ENCODE peak calls at places on chromosomes 3 and 15, in nine cellular contexts. One of them, this sample, is unnamed. For H3K36me3 and H3K4me1, the result is how much of the 10 kb centered on the place peaks cover.

GRCh38 chr3:2770451-2770850 is 339.7 kb downstream of the IL5RA start:
- DNase-seq in fibroblast of lung: no peak
- DNase-seq in MM.1S: no peak
- DNase-seq in HepG2: peak
- DNase-seq in heart right ventricle: no peak
- DNase-seq in tibial artery: no peak
- DNase-seq in RWPE2: no peak
- DNase-seq in tibial nerve: no peak
- DNase-seq in GM23248: no peak
- DNase-seq in this sample: no peak

GRCh38 chr3:57682284-57682683 is 10.6 kb downstream of the DENND6A start:
- DNase-seq in GM23248: peak
- DNase-seq in HepG2: no peak
- DNase-seq in MM.1S: no peak
- DNase-seq in tibial artery: no peak
- DNase-seq in RWPE2: no peak
- DNase-seq in fibroblast of lung: peak
- DNase-seq in heart right ventricle: no peak
- DNase-seq in tibial nerve: no peak
- DNase-seq in this sample: no peak

GRCh38 chr3:61889259-61889658 is 327.9 kb downstream of the PTPRG start:
- DNase-seq in GM23248: no peak
- DNase-seq in HepG2: no peak
- DNase-seq in MM.1S: no peak
- DNase-seq in fibroblast of lung: no peak
- DNase-seq in tibial nerve: no peak
- DNase-seq in heart right ventricle: no peak
- DNase-seq in tibial artery: no peak
- DNase-seq in RWPE2: no peak
- DNase-seq in this sample: no peak

GRCh38 chr15:50184863-50185504 is 3.0 kb downstream of the SLC27A2 start:
- DNase-seq in HepG2: peak
- DNase-seq in RWPE2: no peak
- DNase-seq in MM.1S: no peak
- DNase-seq in tibial nerve: no peak
- DNase-seq in fibroblast of lung: no peak
- DNase-seq in tibial artery: no peak
- DNase-seq in heart right ventricle: no peak
- DNase-seq in GM23248: no peak
- DNase-seq in this sample: no peak

GRCh38 chr3:152183473-152183872 is 85.3 kb upstream of the MBNL1 start:
- DNase-seq in tibial nerve: no peak
- DNase-seq in GM23248: no peak
- DNase-seq in HepG2: peak
- DNase-seq in fibroblast of lung: peak
- DNase-seq in tibial artery: no peak
- DNase-seq in MM.1S: peak
- DNase-seq in heart right ventricle: peak
- DNase-seq in RWPE2: no peak
- DNase-seq in this sample: peak

GRCh38 chr15:77024273-77025065 is 29.5 kb downstream of the PSTPIP1 start:
- DNase-seq in tibial artery: peak
- DNase-seq in fibroblast of lung: peak
- DNase-seq in heart right ventricle: peak
- DNase-seq in tibial nerve: peak
- DNase-seq in RWPE2: peak
- DNase-seq in MM.1S: peak
- DNase-seq in HepG2: peak
- DNase-seq in GM23248: peak
- DNase-seq in this sample: peak

GRCh38 chr3:115321396-115321795 is 174.3 kb upstream of the ZBTB20 start:
- DNase-seq in fibroblast of lung: peak
- DNase-seq in tibial nerve: no peak
- DNase-seq in GM23248: peak
- DNase-seq in RWPE2: no peak
- DNase-seq in heart right ventricle: no peak
- DNase-seq in MM.1S: no peak
- DNase-seq in tibial artery: no peak
- DNase-seq in HepG2: no peak
- DNase-seq in this sample: peak

GRCh38 chr3:126971891-126972351 is 11.0 kb upstream of the PLXNA1 start:
- DNase-seq in RWPE2: no peak
- DNase-seq in tibial nerve: peak
- DNase-seq in fibroblast of lung: peak
- DNase-seq in MM.1S: no peak
- DNase-seq in GM23248: peak
- DNase-seq in heart right ventricle: peak
- DNase-seq in tibial artery: peak
- DNase-seq in HepG2: no peak
- DNase-seq in this sample: no peak

GRCh38 chr3:120625199-120625598 is 29.1 kb downstream of the NDUFB4 start:
- DNase-seq in tibial nerve: no peak
- DNase-seq in RWPE2: no peak
- DNase-seq in heart right ventricle: no peak
- DNase-seq in MM.1S: no peak
- DNase-seq in fibroblast of lung: no peak
- DNase-seq in GM23248: peak
- DNase-seq in tibial artery: no peak
- DNase-seq in HepG2: no peak
- DNase-seq in this sample: no peak

GRCh38 chr3:120623719-120624093 is 27.6 kb downstream of the NDUFB4 start:
- DNase-seq in HepG2: no peak
- DNase-seq in MM.1S: no peak
- DNase-seq in GM23248: no peak
- DNase-seq in fibroblast of lung: no peak
- DNase-seq in RWPE2: no peak
- DNase-seq in tibial nerve: no peak
- DNase-seq in heart right ventricle: no peak
- DNase-seq in tibial artery: no peak
- DNase-seq in this sample: no peak

GRCh38 chr3:120622457-120622856 is 26.3 kb downstream of the NDUFB4 start:
- DNase-seq in tibial artery: no peak
- DNase-seq in fibroblast of lung: no peak
- DNase-seq in HepG2: no peak
- DNase-seq in MM.1S: no peak
- DNase-seq in tibial nerve: no peak
- DNase-seq in GM23248: no peak
- DNase-seq in RWPE2: no peak
- DNase-seq in heart right ventricle: no peak
- DNase-seq in this sample: no peak

DNA sequence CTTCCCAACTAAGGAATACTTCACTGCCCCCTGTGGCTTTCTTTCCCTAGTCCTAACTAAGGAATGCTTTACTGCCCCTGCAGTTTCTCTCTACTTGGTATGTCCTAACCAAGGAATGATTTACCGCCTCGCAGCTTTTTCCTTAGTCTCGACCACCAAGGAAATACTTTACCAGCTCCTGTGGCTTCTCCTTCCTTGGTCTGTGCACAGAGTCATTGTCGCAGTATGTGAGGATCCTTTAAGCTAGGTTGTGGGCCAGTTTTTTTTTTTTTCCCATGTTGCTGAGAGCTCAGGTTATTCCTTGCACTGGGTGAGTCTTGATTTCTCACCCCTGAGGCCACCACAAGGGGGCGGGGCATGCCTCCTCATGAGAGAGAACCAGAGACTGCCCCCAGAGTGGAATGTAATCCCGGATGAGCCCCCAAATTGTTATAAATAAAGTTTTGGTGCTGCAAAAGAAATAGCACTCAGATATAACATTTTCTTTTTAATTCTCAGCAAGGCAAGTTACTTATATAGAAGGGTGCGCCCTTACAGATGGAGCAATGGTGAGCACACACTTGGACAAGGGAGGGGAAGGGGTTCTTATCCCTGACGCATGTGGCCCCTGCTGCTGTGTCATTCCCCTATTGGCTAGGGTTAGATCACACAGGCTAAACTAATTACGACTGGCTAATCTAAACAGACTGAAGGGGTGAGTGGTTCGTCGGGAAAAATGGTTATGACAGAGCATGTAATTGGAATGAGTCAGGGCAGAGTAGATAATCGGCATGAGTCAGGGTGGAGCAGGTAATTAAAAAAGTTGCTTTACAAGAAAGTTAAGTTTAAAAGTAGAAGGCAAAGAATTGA is 27.0 kb downstream of the NDUFB4 start:
- DNase-seq in heart right ventricle: no peak
- DNase-seq in GM23248: peak
- DNase-seq in RWPE2: no peak
- DNase-seq in fibroblast of lung: no peak
- DNase-seq in tibial artery: no peak
- DNase-seq in HepG2: peak
- DNase-seq in tibial nerve: no peak
- DNase-seq in MM.1S: peak
- DNase-seq in this sample: peak
- H3K36me3 ChIP-seq in heart right ventricle: under half
- H3K36me3 ChIP-seq in GM23248: under half
- H3K36me3 ChIP-seq in RWPE2: under half
- H3K36me3 ChIP-seq in fibroblast of lung: under half
- H3K36me3 ChIP-seq in tibial artery: under half
- H3K36me3 ChIP-seq in HepG2: under half
- H3K36me3 ChIP-seq in tibial nerve: under half
- H3K36me3 ChIP-seq in MM.1S: under half
- H3K36me3 ChIP-seq in this sample: under half

GRCh38 chr3:9403463-9403862 is 6.0 kb downstream of the SETD5 start:
- DNase-seq in GM23248: peak
- DNase-seq in heart right ventricle: no peak
- DNase-seq in tibial nerve: no peak
- DNase-seq in fibroblast of lung: no peak
- DNase-seq in RWPE2: no peak
- DNase-seq in tibial artery: no peak
- DNase-seq in HepG2: no peak
- DNase-seq in MM.1S: no peak
- DNase-seq in this sample: no peak

GRCh38 chr3:9399746-9400145 is 2.3 kb downstream of the SETD5 start:
- DNase-seq in RWPE2: peak
- DNase-seq in MM.1S: peak
- DNase-seq in fibroblast of lung: peak
- DNase-seq in heart right ventricle: peak
- DNase-seq in tibial nerve: peak
- DNase-seq in HepG2: peak
- DNase-seq in tibial artery: peak
- DNase-seq in GM23248: peak
- DNase-seq in this sample: peak

GRCh38 chr3:9402410-9403228 is 5.2 kb downstream of the SETD5 start:
- DNase-seq in heart right ventricle: peak
- DNase-seq in GM23248: peak
- DNase-seq in RWPE2: no peak
- DNase-seq in fibroblast of lung: peak
- DNase-seq in HepG2: peak
- DNase-seq in MM.1S: no peak
- DNase-seq in tibial nerve: no peak
- DNase-seq in tibial artery: no peak
- DNase-seq in this sample: peak

GRCh38 chr3:9400626-9401025 is 3.2 kb downstream of the SETD5 start:
- DNase-seq in heart right ventricle: no peak
- DNase-seq in GM23248: peak
- DNase-seq in RWPE2: no peak
- DNase-seq in MM.1S: no peak
- DNase-seq in HepG2: no peak
- DNase-seq in fibroblast of lung: no peak
- DNase-seq in tibial artery: no peak
- DNase-seq in tibial nerve: no peak
- DNase-seq in this sample: no peak

DNA sequence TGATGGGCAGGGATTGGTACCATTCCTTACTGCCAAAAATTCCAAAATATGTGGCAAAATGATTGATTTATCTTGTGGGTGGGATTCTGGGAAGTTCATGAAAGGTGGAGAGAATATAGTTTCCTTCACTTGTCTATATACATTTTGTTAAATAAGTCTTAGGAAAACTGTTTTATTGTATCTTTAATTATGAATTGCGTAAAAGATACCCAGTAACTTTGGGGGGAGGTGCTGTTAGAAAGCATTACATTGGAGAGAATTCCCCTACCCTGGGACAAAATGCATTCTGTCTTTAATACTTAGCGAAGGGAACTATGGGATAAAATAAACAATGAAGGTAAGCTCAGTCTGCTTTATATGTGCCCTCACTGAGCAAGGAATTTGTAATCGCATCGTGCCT is 4.6 kb downstream of the SETD5 start:
- DNase-seq in fibroblast of lung: no peak
- DNase-seq in tibial artery: no peak
- DNase-seq in heart right ventricle: no peak
- DNase-seq in MM.1S: no peak
- DNase-seq in RWPE2: no peak
- DNase-seq in GM23248: no peak
- DNase-seq in tibial nerve: no peak
- DNase-seq in HepG2: no peak
- DNase-seq in this sample: no peak
- H3K4me1 ChIP-seq in fibroblast of lung: under half
- H3K4me1 ChIP-seq in tibial artery: half or more
- H3K4me1 ChIP-seq in heart right ventricle: under half
- H3K4me1 ChIP-seq in MM.1S: under half
- H3K4me1 ChIP-seq in RWPE2: half or more
- H3K4me1 ChIP-seq in GM23248: half or more
- H3K4me1 ChIP-seq in tibial nerve: half or more
- H3K4me1 ChIP-seq in HepG2: half or more
- H3K4me1 ChIP-seq in this sample: under half

GRCh38 chr15:63135804-63136203 is 14.1 kb downstream of the LACTB start:
- DNase-seq in heart right ventricle: no peak
- DNase-seq in tibial nerve: no peak
- DNase-seq in fibroblast of lung: peak
- DNase-seq in tibial artery: no peak
- DNase-seq in HepG2: no peak
- DNase-seq in RWPE2: no peak
- DNase-seq in GM23248: peak
- DNase-seq in MM.1S: no peak
- DNase-seq in this sample: peak

GRCh38 chr15:63135281-63135680 is 13.6 kb downstream of the LACTB start:
- DNase-seq in GM23248: no peak
- DNase-seq in RWPE2: no peak
- DNase-seq in MM.1S: no peak
- DNase-seq in HepG2: no peak
- DNase-seq in heart right ventricle: no peak
- DNase-seq in tibial nerve: no peak
- DNase-seq in fibroblast of lung: peak
- DNase-seq in tibial artery: no peak
- DNase-seq in this sample: no peak

GRCh38 chr15:63133786-63134185 is 12.1 kb downstream of the LACTB start:
- DNase-seq in RWPE2: no peak
- DNase-seq in GM23248: peak
- DNase-seq in fibroblast of lung: peak
- DNase-seq in MM.1S: no peak
- DNase-seq in heart right ventricle: no peak
- DNase-seq in HepG2: no peak
- DNase-seq in tibial nerve: no peak
- DNase-seq in tibial artery: no peak
- DNase-seq in this sample: no peak

GRCh38 chr15:63136742-63137141 is 15.1 kb downstream of the LACTB start:
- DNase-seq in HepG2: no peak
- DNase-seq in heart right ventricle: no peak
- DNase-seq in RWPE2: no peak
- DNase-seq in GM23248: no peak
- DNase-seq in tibial artery: no peak
- DNase-seq in tibial nerve: no peak
- DNase-seq in fibroblast of lung: no peak
- DNase-seq in MM.1S: no peak
- DNase-seq in this sample: no peak

GRCh38 chr15:63134245-63134644 is 12.6 kb downstream of the LACTB start:
- DNase-seq in tibial nerve: no peak
- DNase-seq in fibroblast of lung: no peak
- DNase-seq in RWPE2: no peak
- DNase-seq in heart right ventricle: no peak
- DNase-seq in MM.1S: no peak
- DNase-seq in tibial artery: no peak
- DNase-seq in HepG2: no peak
- DNase-seq in GM23248: no peak
- DNase-seq in this sample: no peak
- H3K27ac ChIP-seq in tibial nerve: peak
- H3K27ac ChIP-seq in fibroblast of lung: peak
- H3K27ac ChIP-seq in RWPE2: peak
- H3K27ac ChIP-seq in heart right ventricle: no peak
- H3K27ac ChIP-seq in MM.1S: no peak
- H3K27ac ChIP-seq in tibial artery: peak
- H3K27ac ChIP-seq in HepG2: no peak
- H3K27ac ChIP-seq in GM23248: peak
- H3K27ac ChIP-seq in this sample: peak

DNA sequence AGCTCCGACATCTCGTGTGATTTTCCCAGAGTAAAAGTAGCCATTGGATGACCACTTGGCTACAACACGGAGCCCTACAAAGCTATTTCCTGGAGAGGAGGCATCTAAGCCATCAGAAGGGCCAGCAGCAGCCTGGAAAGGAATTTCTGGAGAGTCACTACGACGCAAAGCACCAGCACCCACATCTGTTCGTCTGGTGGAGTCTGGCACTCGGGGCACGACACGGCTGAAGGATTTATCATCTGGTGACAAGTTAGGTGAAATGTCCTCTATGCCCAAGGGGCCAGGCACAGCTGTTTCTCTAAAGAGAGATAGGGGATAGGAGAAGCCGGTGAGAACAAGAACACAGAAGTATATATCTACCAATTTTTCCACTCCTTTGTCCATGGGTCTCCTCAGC is 49.5 kb downstream of the TUBGCP4 start:
- DNase-seq in RWPE2: no peak
- DNase-seq in MM.1S: no peak
- DNase-seq in fibroblast of lung: no peak
- DNase-seq in tibial nerve: no peak
- DNase-seq in tibial artery: no peak
- DNase-seq in GM23248: no peak
- DNase-seq in HepG2: no peak
- DNase-seq in heart right ventricle: no peak
- DNase-seq in this sample: no peak
- H3K36me3 ChIP-seq in RWPE2: half or more
- H3K36me3 ChIP-seq in MM.1S: under half
- H3K36me3 ChIP-seq in fibroblast of lung: under half
- H3K36me3 ChIP-seq in tibial nerve: under half
- H3K36me3 ChIP-seq in tibial artery: under half
- H3K36me3 ChIP-seq in GM23248: under half
- H3K36me3 ChIP-seq in HepG2: under half
- H3K36me3 ChIP-seq in heart right ventricle: half or more
- H3K36me3 ChIP-seq in this sample: half or more

This sample was measured in SJSA1.